ENCODE peak calls at places on chromosomes 5 and 9, in four cellular contexts. One of them, this sample, is unnamed.

GRCh38 chr5:126814721-126815404 is 37.9 kb downstream of the LMNB1 start:
- DNase-seq in AG04450: no peak
- DNase-seq in hepatocyte: no peak
- DNase-seq in progenitor cell of endocrine pancreas: no peak
- DNase-seq in this sample: no peak

GRCh38 chr9:34124923-34125322 is 1.6 kb downstream of the DCAF12 start:
- DNase-seq in progenitor cell of endocrine pancreas: no peak
- DNase-seq in AG04450: no peak
- DNase-seq in hepatocyte: peak
- DNase-seq in this sample: no peak

GRCh38 chr9:124220551-124221451 is 36.9 kb upstream of the NEK6 start:
- DNase-seq in AG04450: no peak
- DNase-seq in hepatocyte: no peak
- DNase-seq in progenitor cell of endocrine pancreas: no peak
- DNase-seq in this sample: no peak

GRCh38 chr9:124843635-124844034 is 9.6 kb upstream of the WDR38 start:
- DNase-seq in AG04450: no peak
- DNase-seq in progenitor cell of endocrine pancreas: no peak
- DNase-seq in hepatocyte: no peak
- DNase-seq in this sample: no peak

GRCh38 chr5:179294891-179295777 is 50.1 kb downstream of the ADAMTS2 start:
- DNase-seq in AG04450: no peak
- DNase-seq in progenitor cell of endocrine pancreas: no peak
- DNase-seq in hepatocyte: no peak
- DNase-seq in this sample: no peak

GRCh38 chr9:128027166-128027539 is 40.0 kb downstream of the NAIF1 start:
- DNase-seq in AG04450: no peak
- DNase-seq in progenitor cell of endocrine pancreas: no peak
- DNase-seq in hepatocyte: no peak
- DNase-seq in this sample: no peak

GRCh38 chr5:19314840-19315239 is 673.2 kb downstream of the CDH18 start:
- DNase-seq in hepatocyte: peak
- DNase-seq in AG04450: no peak
- DNase-seq in progenitor cell of endocrine pancreas: no peak
- DNase-seq in this sample: no peak

GRCh38 chr9:115548826-115549225 is 430.9 kb upstream of the TNC start:
- DNase-seq in progenitor cell of endocrine pancreas: no peak
- DNase-seq in AG04450: no peak
- DNase-seq in hepatocyte: no peak
- DNase-seq in this sample: no peak

GRCh38 chr9:34546834-34547827 is 24.3 kb upstream of the ENHO start:
- DNase-seq in progenitor cell of endocrine pancreas: peak
- DNase-seq in AG04450: peak
- DNase-seq in hepatocyte: peak
- DNase-seq in this sample: peak

GRCh38 chr9:123927625-123928308 is 2.2 kb downstream of the DENND1A start:
- DNase-seq in hepatocyte: peak
- DNase-seq in progenitor cell of endocrine pancreas: no peak
- DNase-seq in AG04450: no peak
- DNase-seq in this sample: no peak

GRCh38 chr9:137550958-137551655 is 572 bp upstream of the MRPL41 start:
- DNase-seq in AG04450: peak
- DNase-seq in progenitor cell of endocrine pancreas: peak
- DNase-seq in hepatocyte: peak
- DNase-seq in this sample: no peak

GRCh38 chr5:134577796-134578577 is 52.5 kb downstream of the JADE2 start:
- DNase-seq in AG04450: peak
- DNase-seq in progenitor cell of endocrine pancreas: peak
- DNase-seq in hepatocyte: peak
- DNase-seq in this sample: peak

GRCh38 chr9:5321058-5321457 is 16.5 kb upstream of the RLN2 start:
- DNase-seq in hepatocyte: no peak
- DNase-seq in AG04450: no peak
- DNase-seq in progenitor cell of endocrine pancreas: no peak
- DNase-seq in this sample: no peak

GRCh38 chr9:107810493-107810931 is 320.9 kb upstream of the KLF4 start:
- DNase-seq in AG04450: no peak
- DNase-seq in progenitor cell of endocrine pancreas: no peak
- DNase-seq in hepatocyte: no peak
- DNase-seq in this sample: no peak

GRCh38 chr9:130256644-130257043 is 8.9 kb upstream of the HMCN2 start:
- DNase-seq in hepatocyte: no peak
- DNase-seq in AG04450: no peak
- DNase-seq in progenitor cell of endocrine pancreas: no peak
- DNase-seq in this sample: no peak
- TF ChIP-seq CTCF in hepatocyte: no peak
- TF ChIP-seq CTCF in AG04450: no peak
- TF ChIP-seq CTCF in progenitor cell of endocrine pancreas: no peak
- TF ChIP-seq CTCF in this sample: no peak

GRCh38 chr5:140603739-140604138 is 29.2 kb downstream of the CD14 start:
- DNase-seq in progenitor cell of endocrine pancreas: no peak
- DNase-seq in AG04450: no peak
- DNase-seq in hepatocyte: no peak
- DNase-seq in this sample: no peak

GRCh38 chr5:140598836-140599235 is 34.1 kb downstream of the CD14 start:
- DNase-seq in hepatocyte: no peak
- DNase-seq in AG04450: no peak
- DNase-seq in progenitor cell of endocrine pancreas: no peak
- DNase-seq in this sample: no peak

GRCh38 chr5:140602165-140602564 is 30.8 kb downstream of the CD14 start:
- DNase-seq in AG04450: no peak
- DNase-seq in progenitor cell of endocrine pancreas: no peak
- DNase-seq in hepatocyte: no peak
- DNase-seq in this sample: no peak

GRCh38 chr5:140596364-140596763 is 31.7 kb downstream of the SLC35A4 start:
- DNase-seq in AG04450: no peak
- DNase-seq in hepatocyte: no peak
- DNase-seq in progenitor cell of endocrine pancreas: no peak
- DNase-seq in this sample: no peak

GRCh38 chr5:140600096-140600495 is 32.9 kb downstream of the CD14 start:
- DNase-seq in AG04450: no peak
- DNase-seq in hepatocyte: no peak
- DNase-seq in progenitor cell of endocrine pancreas: no peak
- DNase-seq in this sample: no peak
- TF ChIP-seq CTCF in AG04450: no peak
- TF ChIP-seq CTCF in hepatocyte: no peak
- TF ChIP-seq CTCF in progenitor cell of endocrine pancreas: no peak
- TF ChIP-seq CTCF in this sample: no peak

GRCh38 chr5:83104031-83104430 is 26.7 kb downstream of the XRCC4 start:
- DNase-seq in progenitor cell of endocrine pancreas: no peak
- DNase-seq in hepatocyte: no peak
- DNase-seq in AG04450: no peak
- DNase-seq in this sample: no peak
- TF ChIP-seq CTCF in progenitor cell of endocrine pancreas: no peak
- TF ChIP-seq CTCF in hepatocyte: no peak
- TF ChIP-seq CTCF in AG04450: no peak
- TF ChIP-seq CTCF in this sample: no peak

GRCh38 chr9:120861935-120862334 is 15.1 kb downstream of the PHF19 start:
- DNase-seq in progenitor cell of endocrine pancreas: no peak
- DNase-seq in hepatocyte: no peak
- DNase-seq in AG04450: no peak
- DNase-seq in this sample: no peak

GRCh38 chr9:120857481-120857880 is 14.8 kb upstream of the PSMD5 start:
- DNase-seq in AG04450: no peak
- DNase-seq in progenitor cell of endocrine pancreas: no peak
- DNase-seq in hepatocyte: no peak
- DNase-seq in this sample: no peak

GRCh38 chr9:120857902-120858301 is 15.2 kb upstream of the PSMD5 start:
- DNase-seq in progenitor cell of endocrine pancreas: no peak
- DNase-seq in hepatocyte: no peak
- DNase-seq in AG04450: no peak
- DNase-seq in this sample: no peak

GRCh38 chr9:120860083-120860482 is 16.9 kb downstream of the PHF19 start:
- DNase-seq in progenitor cell of endocrine pancreas: no peak
- DNase-seq in AG04450: no peak
- DNase-seq in hepatocyte: no peak
- DNase-seq in this sample: no peak

GRCh38 chr9:120859361-120859760 is 16.6 kb upstream of the PSMD5 start:
- DNase-seq in progenitor cell of endocrine pancreas: no peak
- DNase-seq in AG04450: no peak
- DNase-seq in hepatocyte: no peak
- DNase-seq in this sample: no peak
- TF ChIP-seq CTCF in progenitor cell of endocrine pancreas: no peak
- TF ChIP-seq CTCF in AG04450: no peak
- TF ChIP-seq CTCF in hepatocyte: no peak
- TF ChIP-seq CTCF in this sample: no peak

DNA sequence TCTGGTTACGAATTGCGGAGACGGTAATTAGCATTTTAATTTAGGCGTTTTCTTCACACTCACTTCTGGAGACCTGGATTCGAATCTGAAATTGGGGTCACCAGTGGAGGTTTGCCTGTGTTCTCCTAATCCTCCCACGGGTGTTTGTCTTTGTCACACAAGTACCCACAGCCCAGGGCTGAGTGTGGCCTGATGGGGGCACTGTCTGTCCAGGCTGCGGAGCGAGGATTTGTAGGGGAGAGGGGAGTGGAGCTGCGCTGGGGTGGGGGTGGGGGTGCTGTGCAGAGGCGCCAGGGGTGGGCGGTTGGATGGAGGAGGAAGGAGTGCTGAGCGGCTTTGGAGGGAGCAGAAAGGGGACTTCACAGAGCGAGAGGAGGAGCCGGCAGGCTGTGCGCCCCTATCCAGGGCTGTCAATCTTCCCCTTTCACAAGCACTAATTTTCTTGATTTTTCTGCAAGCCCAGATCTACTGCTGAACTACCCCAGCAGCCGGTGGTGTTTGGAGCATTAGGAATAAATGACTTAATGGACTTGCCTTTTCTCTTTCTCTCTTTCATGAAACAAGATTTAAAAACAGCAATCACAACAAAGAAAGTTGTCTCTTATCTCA is 53.1 kb downstream of the TSPAN17 start:
- DNase-seq in hepatocyte: no peak
- DNase-seq in progenitor cell of endocrine pancreas: no peak
- DNase-seq in AG04450: no peak
- DNase-seq in this sample: no peak
- TF ChIP-seq CTCF in hepatocyte: peak
- TF ChIP-seq CTCF in progenitor cell of endocrine pancreas: peak
- TF ChIP-seq CTCF in AG04450: peak
- TF ChIP-seq CTCF in this sample: peak

DNA sequence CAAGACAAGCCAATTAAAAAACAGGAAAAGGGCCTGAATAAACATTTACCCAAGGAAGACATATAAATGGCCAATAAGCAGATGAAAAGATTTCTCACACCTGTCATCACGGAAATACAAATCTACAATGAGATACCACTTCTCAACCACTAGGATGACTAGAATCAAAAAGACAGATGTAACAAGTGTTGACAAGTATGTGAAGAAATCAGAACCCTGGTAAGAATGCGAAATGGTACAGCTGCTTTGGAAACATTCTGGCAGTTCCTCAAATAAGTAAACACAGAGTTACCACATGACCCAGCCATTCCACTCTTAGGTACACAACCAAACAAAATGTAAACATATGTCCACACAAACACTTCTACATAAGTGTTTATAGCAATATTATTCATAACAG is 32.5 kb downstream of the LEAP2 start:
- DNase-seq in progenitor cell of endocrine pancreas: no peak
- DNase-seq in hepatocyte: peak
- DNase-seq in AG04450: peak
- DNase-seq in this sample: no peak
- TF ChIP-seq CTCF in progenitor cell of endocrine pancreas: peak
- TF ChIP-seq CTCF in hepatocyte: no peak
- TF ChIP-seq CTCF in AG04450: peak
- TF ChIP-seq CTCF in this sample: peak

GRCh38 chr5:140372971-140373487 is 13.0 kb downstream of the SLC4A9 start:
- DNase-seq in AG04450: peak
- DNase-seq in progenitor cell of endocrine pancreas: peak
- DNase-seq in hepatocyte: peak
- DNase-seq in this sample: no peak
- TF ChIP-seq CTCF in AG04450: peak
- TF ChIP-seq CTCF in progenitor cell of endocrine pancreas: peak
- TF ChIP-seq CTCF in hepatocyte: peak
- TF ChIP-seq CTCF in this sample: peak

GRCh38 chr5:116289276-116289675 is 204.5 kb downstream of the COMMD10 start:
- DNase-seq in hepatocyte: no peak
- DNase-seq in progenitor cell of endocrine pancreas: no peak
- DNase-seq in AG04450: no peak
- DNase-seq in this sample: no peak
- TF ChIP-seq CTCF in hepatocyte: no peak
- TF ChIP-seq CTCF in progenitor cell of endocrine pancreas: no peak
- TF ChIP-seq CTCF in AG04450: peak
- TF ChIP-seq CTCF in this sample: no peak

DNA sequence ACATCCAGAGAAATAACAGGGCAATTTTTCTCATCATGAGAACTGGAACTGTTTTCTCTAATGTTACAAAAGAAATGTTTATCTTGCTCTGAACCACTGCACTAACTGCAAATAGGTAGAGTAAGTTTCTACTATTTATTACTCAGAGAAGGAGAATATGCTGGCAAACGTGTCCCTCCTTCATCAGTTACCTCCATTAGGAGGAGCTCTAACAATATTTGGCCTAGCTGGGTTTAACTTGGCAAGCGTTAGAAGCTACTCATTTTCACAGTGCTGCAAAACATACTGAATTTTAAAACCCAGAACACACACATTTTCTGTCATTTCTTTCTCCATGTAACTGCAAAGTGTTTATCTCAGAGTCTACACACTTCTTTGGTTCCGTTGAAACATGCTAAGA is 101.0 kb upstream of the GABRG2 start:
- DNase-seq in progenitor cell of endocrine pancreas: no peak
- DNase-seq in hepatocyte: peak
- DNase-seq in AG04450: no peak
- DNase-seq in this sample: no peak
- TF ChIP-seq CTCF in progenitor cell of endocrine pancreas: peak
- TF ChIP-seq CTCF in hepatocyte: peak
- TF ChIP-seq CTCF in AG04450: no peak
- TF ChIP-seq CTCF in this sample: peak

This sample was measured in type B pancreatic cell.